ENCODE peak calls at places on chromosomes 7 and 10, in four cellular contexts. I, S, M and F are unnamed samples.

GRCh38 chr7:157432541-157432956 is 95.7 kb downstream of the DNAJB6 start:
- DNase-seq in I (no peak), S (peak; percentile 81), M (peak; percentile 87), F (peak; percentile 76)

GRCh38 chr7:98970031-98970615 is 91.8 kb downstream of the TRRAP start:
- DNase-seq in I (no peak), S (no peak), M (no peak), F (no peak)

GRCh38 chr7:149422914-149423285 is 38.0 kb downstream of the ZNF777 start:
- DNase-seq in I (no peak), S (no peak), M (no peak), F (no peak)

GRCh38 chr10:79148452-79149344 is 79.9 kb downstream of the ZMIZ1 start:
- DNase-seq in I (no peak), S (peak; percentile 75), M (peak; percentile 93), F (peak; percentile 58)

GRCh38 chr7:43232376-43232775 is 119.9 kb downstream of the HECW1 start:
- DNase-seq in I (no peak), S (no peak), M (no peak), F (no peak)

GRCh38 chr10:68595513-68595912 is 35.4 kb downstream of the TET1 start:
- DNase-seq in I (no peak), S (no peak), M (no peak), F (no peak)

GRCh38 chr7:1675673-1676549 is 5.8 kb downstream of the ELFN1 start:
- DNase-seq in I (no peak), S (peak; percentile 44), M (no peak), F (no peak)

GRCh38 chr10:104330168-104331117 is 7.8 kb downstream of the ITPRIP start:
- DNase-seq in I (no peak), S (no peak), M (peak; percentile 89), F (no peak)

GRCh38 chr7:133436014-133436428 is 183.1 kb downstream of the EXOC4 start:
- DNase-seq in I (no peak), S (no peak), M (peak; percentile 74), F (no peak)

GRCh38 chr10:23096814-23097549 is 1.6 kb downstream of the MSRB2 start:
- DNase-seq in I (no peak), S (peak; percentile 43), M (peak; percentile 79), F (no peak)

GRCh38 chr10:14606633-14607032 is 168.1 kb downstream of the FAM107B start:
- DNase-seq in I (peak; percentile 3), S (no peak), M (no peak), F (no peak)

DNA sequence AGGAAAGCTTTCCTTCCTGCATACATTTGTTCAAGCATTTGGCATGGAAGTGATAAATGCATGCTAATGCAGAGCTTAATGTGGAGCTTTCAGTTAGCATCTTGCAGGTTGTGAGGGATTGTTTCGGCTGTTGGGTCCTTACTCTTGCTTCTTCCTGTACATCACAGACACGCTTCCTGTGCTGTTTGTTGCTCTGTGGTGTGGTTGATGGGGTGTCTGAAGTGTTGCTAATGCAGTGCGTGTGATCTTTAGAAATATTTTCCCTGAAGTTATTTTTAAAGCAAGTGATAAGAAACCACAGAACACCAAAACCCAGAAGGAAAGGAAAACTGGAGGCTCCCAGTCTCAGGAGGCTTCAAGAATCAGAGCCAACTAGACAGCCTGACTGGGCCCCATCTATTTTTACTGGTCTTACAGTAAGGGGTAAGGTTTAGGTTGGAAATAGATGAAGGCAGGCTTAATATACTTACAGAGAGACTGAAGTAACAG is 143.1 kb downstream of the CHN2 start:
- DNase-seq in I (no peak), S (no peak), M (no peak), F (no peak)
- H3F3A ChIP-seq in I (no peaks in the 10 kb centered on the region), S (no peaks in the 10 kb centered on the region), M (peaks cover 6% of the 10 kb centered on the region), F (no peaks in the 10 kb centered on the region)

GRCh38 chr7:139131622-139132021 is 22.1 kb upstream of the ZC3HAV1 start:
- DNase-seq in I (no peak), S (no peak), M (no peak), F (no peak)
- H3K4me2 ChIP-seq in I (no peak overlapping the region), S (no peak overlapping the region), M (no peak overlapping the region), F (no peak overlapping the region)

GRCh38 chr10:80200259-80200658 is 5.1 kb downstream of the ANXA11 start:
- DNase-seq in I (no peak), S (no peak), M (no peak), F (no peak)

GRCh38 chr10:80201592-80202256 is 3.6 kb downstream of the ANXA11 start:
- DNase-seq in I (no peak), S (no peak), M (no peak), F (no peak)

GRCh38 chr10:80200687-80201086 is 4.7 kb downstream of the ANXA11 start:
- DNase-seq in I (no peak), S (no peak), M (no peak), F (no peak)

GRCh38 chr10:80197972-80198591 is 7.3 kb downstream of the ANXA11 start:
- DNase-seq in I (no peak), S (no peak), M (no peak), F (no peak)

GRCh38 chr10:80199828-80200227 is 5.5 kb downstream of the ANXA11 start:
- DNase-seq in I (no peak), S (no peak), M (peak; percentile 95), F (no peak)
- H3F3A ChIP-seq in I (peaks cover 63% of the 10 kb centered on the region), S (no peaks in the 10 kb centered on the region), M (peaks cover 33% of the 10 kb centered on the region), F (peaks cover 13% of the 10 kb centered on the region)

GRCh38 chr10:114551310-114551972 is 106.6 kb downstream of the ABLIM1 start:
- DNase-seq in I (no peak), S (no peak), M (no peak), F (no peak)
- H3K4me2 ChIP-seq in I (no peak overlapping the region), S (no peak overlapping the region), M (no peak overlapping the region), F (no peak overlapping the region)

GRCh38 chr10:5758927-5759326 is 54.3 kb downstream of the GDI2 start:
- DNase-seq in I (no peak), S (no peak), M (no peak), F (no peak)
- H3F3A ChIP-seq in I (peaks cover 9% of the 10 kb centered on the region), S (peaks cover 38% of the 10 kb centered on the region), M (peaks cover 74% of the 10 kb centered on the region), F (peaks cover 2% of the 10 kb centered on the region)

GRCh38 chr7:4868493-4868892 is 6.7 kb upstream of the PAPOLB start:
- DNase-seq in I (no peak), S (no peak), M (no peak), F (no peak)

GRCh38 chr7:4873071-4873944 is 10.2 kb downstream of the RADIL start:
- DNase-seq in I (no peak), S (peak; percentile 60), M (no peak), F (no peak)

GRCh38 chr7:4871056-4871680 is 9.3 kb upstream of the PAPOLB start:
- DNase-seq in I (no peak), S (peak; percentile 57), M (no peak), F (no peak)

GRCh38 chr7:4875391-4875790 is 8.1 kb downstream of the RADIL start:
- DNase-seq in I (no peak), S (no peak), M (no peak), F (no peak)

DNA sequence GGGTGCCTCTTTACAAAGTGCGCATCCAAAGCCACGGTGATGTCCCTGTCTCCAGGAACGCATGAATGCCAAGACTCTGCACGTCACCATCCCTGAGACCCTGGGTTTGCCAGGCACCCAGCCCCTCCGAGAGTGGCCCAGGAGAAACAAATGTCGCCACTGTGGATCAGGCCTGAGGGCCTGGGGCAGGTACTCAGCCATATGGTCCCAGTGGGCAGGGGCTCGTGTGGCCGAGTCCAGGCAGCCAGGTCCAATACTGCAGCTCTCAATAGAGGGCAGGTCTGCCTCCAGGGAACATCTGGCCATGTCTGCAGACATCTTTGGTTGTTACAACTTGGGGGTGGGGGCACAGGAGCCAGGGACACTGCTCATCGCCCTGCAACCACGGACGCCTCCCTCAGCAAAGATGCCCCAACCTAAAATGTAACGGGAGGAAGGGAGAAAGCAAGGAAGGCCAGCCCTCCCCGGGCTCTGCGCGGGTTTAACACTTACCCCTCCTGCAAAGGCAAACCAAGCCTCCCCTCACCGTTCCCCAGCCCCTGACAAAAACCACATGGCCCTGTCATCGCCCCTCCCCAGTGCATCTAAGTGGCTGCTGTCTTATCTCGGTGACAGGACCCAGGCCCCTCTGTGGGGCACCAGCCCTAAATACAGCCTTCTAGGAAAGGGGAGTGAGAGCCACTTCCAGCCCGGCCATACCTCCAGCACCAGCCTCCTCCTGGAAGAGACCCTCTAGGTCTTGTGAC is 10.3 kb upstream of the PAPOLB start:
- DNase-seq in I (no peak), S (peak; percentile 99), M (no peak), F (no peak)
- H3K4me2 ChIP-seq in I (no peak overlapping the region), S (no peak overlapping the region), M (no peak overlapping the region), F (no peak overlapping the region)

GRCh38 chr7:53119514-53119933 is 84.1 kb downstream of the POM121L12 start:
- DNase-seq in I (no peak), S (no peak), M (no peak), F (no peak)

DNA sequence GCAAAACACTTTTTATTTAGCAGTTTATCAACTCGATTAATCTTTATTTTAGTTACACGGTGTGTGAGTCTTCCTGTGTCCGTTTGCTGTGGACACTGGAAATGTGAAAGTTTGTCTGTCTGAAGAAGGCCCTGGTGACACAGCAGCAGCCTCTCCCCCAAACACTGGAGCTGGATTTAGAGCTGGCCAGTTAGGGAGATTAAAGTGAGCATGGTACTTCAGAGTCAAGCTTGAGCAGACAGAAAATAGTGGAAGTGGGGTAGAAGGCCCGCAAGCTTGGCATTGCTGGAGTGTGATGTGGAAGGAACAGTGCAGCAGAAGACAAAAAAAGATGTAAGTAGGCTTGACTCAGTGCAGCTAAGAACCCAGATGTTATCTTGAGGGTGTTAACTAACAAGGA is 85.9 kb downstream of the POM121L12 start:
- DNase-seq in I (no peak), S (no peak), M (no peak), F (no peak)
- H3F3A ChIP-seq in I (no peaks in the 10 kb centered on the region), S (no peaks in the 10 kb centered on the region), M (no peaks in the 10 kb centered on the region), F (no peaks in the 10 kb centered on the region)

GRCh38 chr7:37390149-37390548 is 58.5 kb downstream of the ELMO1 start:
- DNase-seq in I (no peak), S (no peak), M (no peak), F (peak; percentile 29)

GRCh38 chr7:37395618-37396259 is 52.9 kb downstream of the ELMO1 start:
- DNase-seq in I (peak; percentile 31), S (no peak), M (no peak), F (no peak)

GRCh38 chr7:37394158-37394557 is 54.5 kb downstream of the ELMO1 start:
- DNase-seq in I (peak; percentile 79), S (no peak), M (no peak), F (no peak)

GRCh38 chr7:37392673-37393017 is 56.0 kb downstream of the ELMO1 start:
- DNase-seq in I (no peak), S (no peak), M (no peak), F (no peak)

DNA sequence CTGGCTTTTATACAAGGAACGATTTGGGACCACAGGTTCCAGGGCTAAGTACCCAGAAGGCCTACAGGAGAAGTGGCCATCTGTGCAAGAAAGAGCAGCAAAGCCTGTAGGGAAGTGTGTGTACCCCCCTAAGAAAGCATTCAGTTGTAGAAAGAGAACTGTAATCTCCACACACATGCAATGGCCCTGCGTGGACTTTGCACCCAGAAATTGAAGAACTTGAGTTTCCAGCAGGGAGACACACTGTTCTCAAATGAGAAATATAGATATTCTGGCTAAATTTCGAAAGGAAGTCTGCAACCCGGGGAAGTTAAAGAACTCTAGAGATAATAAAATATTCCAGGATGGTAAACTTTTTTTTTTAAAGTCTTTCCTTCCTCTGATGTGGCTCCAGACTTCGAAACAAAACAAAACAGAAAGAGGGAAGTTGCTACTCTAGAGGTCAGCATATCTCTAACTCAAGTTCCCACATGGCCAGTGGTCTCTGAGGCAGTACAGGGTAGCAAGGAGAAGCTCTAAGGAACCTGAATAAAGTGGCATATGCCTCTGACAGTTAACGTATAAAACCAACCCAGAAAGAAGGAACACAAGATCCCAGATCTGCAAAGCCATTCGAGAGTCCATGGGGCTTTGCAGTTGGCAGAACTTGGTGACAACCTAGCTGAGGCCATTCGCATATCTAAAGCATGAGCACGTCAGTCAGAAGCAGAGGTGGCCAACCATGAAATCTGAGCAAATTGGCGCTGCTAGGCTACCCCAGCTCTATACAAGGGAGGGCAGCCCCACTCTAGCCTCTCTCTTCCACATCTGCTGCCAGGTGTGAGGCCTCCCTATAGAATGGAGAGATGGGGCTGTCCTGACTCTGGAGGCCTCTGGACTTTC is 56.6 kb downstream of the ELMO1 start:
- DNase-seq in I (no peak), S (no peak), M (no peak), F (no peak)
- H3K4me2 ChIP-seq in I (no peak overlapping the region), S (no peak overlapping the region), M (no peak overlapping the region), F (peak overlapping the region; percentile 18)

GRCh38 chr7:129783097-129783919 is 169.5 kb downstream of the UBE2H start:
- DNase-seq in I (no peak), S (peak; percentile 80), M (no peak), F (peak; percentile 44)
- H3F3A ChIP-seq in I (peaks cover 17% of the 10 kb centered on the region), S (peaks cover 4% of the 10 kb centered on the region), M (no peaks in the 10 kb centered on the region), F (peaks cover 49% of the 10 kb centered on the region)